ENCODE peak calls at places on chromosomes 3 and 15, in seven cellular contexts. H is lower lobe of right lung, G is GM12864, W is mammary epithelial cell, P is sigmoid colon, D is upper lobe of left lung, I is PC-9. E is an unnamed sample.

GRCh38 chr3:86890997-86891396 is 100.0 kb downstream of the VGLL3 start:
- DNase-seq in H (no peak), G (no peak), W (no peak), P (no peak), D (no peak), I (no peak), E (no peak)

GRCh38 chr3:10518506-10519150 is 13.2 kb upstream of the ATP2B2 start:
- DNase-seq in H (no peak), G (no peak), W (no peak), P (peak; percentile 40), D (peak; percentile 68), I (no peak), E (no peak)

GRCh38 chr3:172982731-172983364 is 158.2 kb downstream of the SPATA16 start:
- DNase-seq in H (no peak), G (no peak), W (no peak), P (no peak), D (no peak), I (no peak), E (no peak)

GRCh38 chr3:184911570-184911969 is 99.6 kb downstream of the VPS8 start:
- DNase-seq in H (no peak), G (no peak), W (no peak), P (no peak), D (no peak), I (no peak), E (no peak)

GRCh38 chr3:27720029-27720518 is 2.0 kb downstream of the EOMES start:
- DNase-seq in H (no peak), G (no peak), W (no peak), P (no peak), D (no peak), I (no peak), E (no peak)

GRCh38 chr3:155605571-155605970 is 139.3 kb downstream of the PLCH1 start:
- DNase-seq in H (no peak), G (no peak), W (no peak), P (no peak), D (no peak), I (no peak), E (no peak)

GRCh38 chr3:75192065-75192658 is 472.0 kb upstream of the FRG2C start:
- DNase-seq in H (no peak), G (no peak), W (peak; percentile 34), P (no peak), D (no peak), I (peak; percentile 29), E (peak; percentile 11)

GRCh38 chr3:88195951-88196434 is 46.2 kb downstream of the C3orf38 start:
- DNase-seq in H (no peak), G (no peak), W (no peak), P (no peak), D (no peak), I (no peak), E (no peak)

GRCh38 chr3:135975053-135975452 is 9.5 kb downstream of the PPP2R3A start:
- DNase-seq in H (no peak), G (no peak), W (no peak), P (no peak), D (no peak), I (no peak), E (no peak)

GRCh38 chr15:70091649-70092461 is 5.9 kb downstream of the TLE3 start:
- DNase-seq in H (no peak), G (no peak), W (peak; percentile 88), P (no peak), D (no peak), I (peak; percentile 62), E (no peak)

GRCh38 chr3:46674031-46674592 is 19.4 kb downstream of the ALS2CL start:
- DNase-seq in H (peak; percentile 26), G (no peak), W (no peak), P (peak; percentile 43), D (no peak), I (no peak), E (no peak)
- TF ChIP-seq CTCF in H (no peak), G (peak; percentile 57), W (no peak), P (no peak), D (no peak), I (peak; percentile 34), E (peak; percentile 10)

GRCh38 chr3:71006810-71007785 is 576.4 kb downstream of the FOXP1 start:
- DNase-seq in H (no peak), G (no peak), W (peak; percentile 93), P (no peak), D (no peak), I (no peak), E (peak; percentile 17)
- TF ChIP-seq CTCF in H (peak; percentile 53), G (peak; percentile 31), W (peak; percentile 56), P (peak; percentile 30), D (peak; percentile 35), I (peak; percentile 67), E (peak; percentile 49)

GRCh38 chr3:171936231-171936841 is 93.2 kb downstream of the TMEM212 start:
- DNase-seq in H (peak; percentile 62), G (no peak), W (peak; percentile 83), P (no peak), D (no peak), I (peak; percentile 25), E (no peak)
- TF ChIP-seq CTCF in H (no peak), G (no peak), W (no peak), P (no peak), D (no peak), I (no peak), E (no peak)

GRCh38 chr3:85304360-85304964 is 345.7 kb downstream of the CADM2 start:
- DNase-seq in H (no peak), G (no peak), W (peak; percentile 1), P (no peak), D (no peak), I (no peak), E (no peak)
- TF ChIP-seq CTCF in H (no peak), G (no peak), W (peak; percentile 45), P (no peak), D (peak; percentile 7), I (peak; percentile 66), E (no peak)

DNA sequence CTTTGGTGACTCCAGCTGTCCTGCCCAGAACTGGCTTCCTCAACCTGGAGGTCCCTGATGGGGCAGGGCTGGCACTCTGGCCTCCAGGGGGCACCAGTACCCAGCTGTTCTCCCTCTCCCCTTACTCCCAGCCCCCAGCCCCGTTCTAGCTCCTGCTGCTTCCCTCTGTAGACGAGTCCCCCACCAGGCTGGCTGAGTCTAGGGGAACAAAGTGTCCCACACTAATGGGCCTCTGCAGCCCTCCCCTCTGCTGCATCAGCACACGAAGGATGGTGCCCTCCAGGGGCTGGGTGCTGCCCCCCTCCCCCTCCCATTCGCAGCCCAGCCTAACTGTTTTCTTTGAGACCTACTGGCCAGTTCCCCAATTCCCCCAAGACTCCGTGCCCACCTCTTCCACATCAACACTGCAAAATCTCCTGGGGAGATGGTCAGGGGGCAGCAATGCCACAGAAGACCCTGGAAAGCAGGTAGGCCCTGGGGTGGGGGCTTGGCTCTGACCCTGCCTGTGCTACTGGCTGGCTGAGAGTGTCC is 4.2 kb downstream of the RHCG start:
- DNase-seq in H (no peak), G (no peak), W (no peak), P (peak; percentile 51), D (no peak), I (no peak), E (no peak)
- TF ChIP-seq CTCF in H (no peak), G (peak; percentile 36), W (peak; percentile 66), P (no peak), D (no peak), I (peak; percentile 66), E (peak; percentile 54)

E was measured in GM13977.